ENCODE peak calls at places on chromosomes 16 and 17, in ten cellular contexts. C, W, X, G, T, K, Q, O, P and H are unnamed samples.
A peak's percentile ranks its signal among the peaks of the same experiment; 100 is the strongest.

GRCh38 chr16:9176547-9177418 is 85.3 kb downstream of the HAPSTR1 start:
- DNase-seq in T (peak; percentile 95), G (no peak), O (no peak), X (no peak), Q (no peak), P (no peak), W (no peak), K (no peak), C (no peak), H (no peak)

GRCh38 chr17:70205386-70205785 is 36.1 kb downstream of the KCNJ2 start:
- DNase-seq in G (no peak), T (no peak), Q (no peak), K (no peak), O (no peak), C (no peak), X (no peak), W (no peak), P (no peak), H (no peak)

GRCh38 chr17:62965649-62966425 is at the start of gene TANC2:
- DNase-seq in W (peak; percentile 90), P (peak; percentile 81), K (peak; percentile 87), O (peak; percentile 78), T (peak; percentile 90), G (peak; percentile 82), Q (peak; percentile 81), X (peak; percentile 86), C (peak; percentile 89), H (peak; percentile 77)

GRCh38 chr16:23080329-23080728 is 68.9 kb downstream of the USP31 start:
- DNase-seq in X (no peak), K (no peak), P (no peak), G (no peak), W (no peak), T (no peak), C (no peak), Q (no peak), O (no peak), H (no peak)

GRCh38 chr16:878071-878784 is 77.7 kb upstream of the GNG13 start:
- DNase-seq in O (peak; percentile 11), W (peak; percentile 63), P (no peak), T (no peak), K (no peak), G (peak; percentile 62), X (peak; percentile 18), Q (peak; percentile 35), C (no peak), H (no peak)

GRCh38 chr17:74089869-74090464 is 113.5 kb upstream of the RPL38 start:
- DNase-seq in X (peak; percentile 69), C (no peak), Q (no peak), P (peak; percentile 26), K (peak; percentile 67), T (peak; percentile 98), O (no peak), G (peak; percentile 20), W (peak; percentile 78), H (peak; percentile 55)

GRCh38 chr16:27224741-27225300 is 21.5 kb downstream of the KDM8 start:
- DNase-seq in C (no peak), K (no peak), T (no peak), X (no peak), P (no peak), G (no peak), O (no peak), Q (no peak), W (no peak), H (no peak)

GRCh38 chr17:34519286-34519685 is 60.1 kb upstream of the TMEM132E start:
- DNase-seq in O (no peak), K (peak; percentile 4), P (no peak), Q (no peak), T (peak; percentile 54), X (no peak), W (peak; percentile 86), C (no peak), G (no peak), H (no peak)

GRCh38 chr17:78144146-78144719 is 2.0 kb upstream of the C17orf99 start:
- DNase-seq in Q (peak; percentile 76), O (peak; percentile 92), K (peak; percentile 96), W (no peak), C (peak; percentile 71), T (no peak), G (peak; percentile 59), P (peak; percentile 77), X (peak; percentile 87), H (peak; percentile 95)

GRCh38 chr17:303161-303560 is 49.4 kb downstream of the RPH3AL start:
- DNase-seq in O (no peak), G (no peak), P (no peak), T (no peak), X (no peak), W (no peak), C (no peak), Q (no peak), K (no peak), H (no peak)

DNA sequence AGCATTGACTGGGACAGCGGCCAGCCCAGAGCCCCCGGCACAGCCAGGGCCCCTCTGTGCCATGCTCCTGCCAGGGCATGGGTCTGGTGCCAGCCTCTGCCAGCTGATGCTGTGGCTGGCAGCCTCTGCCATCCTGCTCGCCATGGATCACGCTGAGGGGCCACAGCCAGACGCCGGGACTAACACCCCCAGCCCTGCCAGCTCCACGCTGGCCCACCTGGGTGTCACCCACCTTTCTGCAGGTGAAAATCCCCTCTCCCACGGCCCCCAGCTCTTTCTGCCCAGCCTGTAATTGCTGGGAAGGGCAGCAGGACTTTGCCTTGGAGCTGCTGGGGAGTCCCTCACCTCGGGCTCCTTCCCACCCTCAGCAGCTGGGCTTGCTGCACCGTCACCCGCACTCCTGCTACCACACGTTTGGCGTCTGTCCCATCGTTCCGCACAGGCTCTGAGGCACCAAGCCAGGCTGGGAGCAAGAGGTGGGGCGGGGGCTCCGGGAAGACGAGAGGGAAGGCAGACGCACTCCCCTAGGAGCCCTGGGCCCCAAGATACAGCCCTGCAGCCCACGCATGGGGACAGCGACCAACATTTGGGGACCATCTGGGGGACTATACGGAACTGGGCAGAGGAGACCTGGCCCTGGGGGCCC is 42.0 kb upstream of the ACSF3 start:
- DNase-seq in K (no peak), Q (no peak), X (no peak), T (no peak), G (no peak), O (no peak), C (no peak), W (no peak), P (no peak), H (no peak)
- H3K27me3 ChIP-seq in K (no peaks in the 10 kb centered on the region), Q (peaks cover 41% of the 10 kb centered on the region), X (peaks cover 36% of the 10 kb centered on the region), T (no peaks in the 10 kb centered on the region), G (no peaks in the 10 kb centered on the region), O (peaks cover 100% of the 10 kb centered on the region), C (peaks cover 92% of the 10 kb centered on the region), W (no peaks in the 10 kb centered on the region), P (peaks cover 94% of the 10 kb centered on the region), H (peaks cover 14% of the 10 kb centered on the region)

GRCh38 chr17:39629494-39629880 is 2.7 kb downstream of the PPP1R1B start:
- DNase-seq in W (no peak), X (peak; percentile 80), T (no peak), C (no peak), G (no peak), K (no peak), Q (no peak), P (no peak), O (no peak), H (no peak)

GRCh38 chr17:39627717-39628516 is 1.2 kb downstream of the PPP1R1B start:
- DNase-seq in Q (no peak), G (no peak), W (peak; percentile 46), O (no peak), C (no peak), P (no peak), T (peak; percentile 57), K (no peak), X (peak; percentile 73), H (no peak)

GRCh38 chr17:39631403-39631802 is 4.7 kb downstream of the PPP1R1B start:
- DNase-seq in G (no peak), P (no peak), O (no peak), K (no peak), T (no peak), Q (no peak), W (no peak), C (no peak), X (peak; percentile 71), H (no peak)

GRCh38 chr17:39628655-39629493 is 2.1 kb downstream of the PPP1R1B start:
- DNase-seq in K (no peak), O (no peak), W (no peak), T (no peak), G (no peak), X (peak; percentile 89), Q (no peak), P (no peak), C (no peak), H (no peak)

DNA sequence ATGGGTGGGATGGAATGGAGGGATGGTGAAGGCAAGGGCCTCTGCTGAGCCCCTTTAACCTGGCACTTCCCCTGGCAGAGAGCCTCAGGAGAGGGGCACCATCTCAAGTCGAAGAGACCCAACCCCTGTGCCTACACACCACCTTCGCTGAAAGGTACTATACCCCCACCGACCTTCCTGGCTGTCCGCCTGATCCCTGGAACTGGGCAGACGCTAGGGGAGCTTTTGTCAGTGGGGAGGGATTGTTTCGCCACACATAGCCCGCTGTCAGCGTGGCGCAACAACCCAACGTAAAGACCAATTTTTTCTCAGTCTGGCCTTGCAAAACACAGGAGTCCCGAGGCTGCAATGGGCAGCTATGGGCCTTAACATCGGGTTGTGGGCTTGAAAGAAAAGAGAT is 3.1 kb downstream of the PPP1R1B start:
- DNase-seq in C (no peak), Q (no peak), O (no peak), T (no peak), W (no peak), K (peak; percentile 25), P (no peak), X (peak; percentile 22), G (no peak), H (no peak)
- TF ChIP-seq CTCF in C (no peak), Q (no peak), O (no peak), T (no peak), W (no peak), K (no peak), P (no peak), X (no peak), G (no peak), H (no peak)

GRCh38 chr17:80236911-80237310 is 16.7 kb downstream of the SLC26A11 start:
- DNase-seq in C (no peak), G (no peak), T (no peak), K (no peak), X (no peak), W (no peak), O (no peak), Q (no peak), P (no peak), H (no peak)
- H3K36me3 ChIP-seq in C (peaks cover 68% of the 10 kb centered on the region), G (no peaks in the 10 kb centered on the region), T (peaks cover 34% of the 10 kb centered on the region), K (peaks cover 17% of the 10 kb centered on the region), X (no peaks in the 10 kb centered on the region), W (peaks cover 3% of the 10 kb centered on the region), O (peaks cover 76% of the 10 kb centered on the region), Q (peaks cover 51% of the 10 kb centered on the region), P (peaks cover 86% of the 10 kb centered on the region), H (peaks cover 51% of the 10 kb centered on the region)

DNA sequence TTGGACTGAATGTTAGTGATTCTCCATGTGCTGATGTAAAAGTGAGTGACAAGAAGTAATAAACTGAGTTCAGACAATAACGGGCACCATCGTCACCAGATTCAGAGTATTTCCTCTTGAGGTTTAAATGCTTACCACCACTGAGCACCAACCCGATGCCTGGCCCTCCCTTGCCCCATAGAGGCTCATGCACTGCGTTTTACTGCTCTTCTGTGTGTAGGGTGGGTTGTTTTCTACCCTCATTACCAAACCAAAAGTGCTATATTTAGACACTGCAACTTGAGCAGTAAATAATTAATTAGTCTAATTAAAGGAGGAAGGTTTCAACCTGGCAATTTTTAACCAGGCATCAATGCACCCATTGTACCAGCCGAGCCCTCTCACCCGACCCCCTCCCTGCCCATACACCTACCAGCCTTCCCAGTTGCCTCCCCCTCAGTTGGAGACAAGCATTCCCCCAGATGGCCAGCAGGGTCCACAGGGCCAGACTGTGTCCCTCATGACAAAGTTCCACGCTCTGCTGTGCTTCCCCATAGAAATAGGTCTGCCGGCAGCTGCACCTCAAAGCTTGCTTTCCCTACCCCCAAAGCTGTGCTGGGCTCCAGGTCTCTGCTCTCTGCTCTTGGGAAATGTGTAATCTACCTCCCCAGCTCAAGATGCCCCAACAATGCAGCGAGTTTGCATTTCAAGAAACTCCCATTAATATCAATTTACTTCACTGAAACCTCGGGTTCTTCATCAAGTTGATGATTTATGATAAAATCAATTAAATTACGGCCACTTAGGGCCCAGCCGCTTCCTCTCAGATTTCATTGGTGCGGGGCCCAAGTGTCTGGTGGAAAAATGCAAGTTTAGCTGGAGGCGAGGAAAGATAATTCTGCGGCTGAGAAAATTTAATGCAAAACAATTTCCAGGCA is 16.0 kb downstream of the HOXB4 start:
- DNase-seq in Q (peak; percentile 68), K (no peak), X (no peak), C (no peak), T (peak; percentile 51), O (no peak), W (no peak), G (no peak), P (no peak), H (no peak)
- H3K27me3 ChIP-seq in Q (no peaks in the 10 kb centered on the region), K (peaks cover 100% of the 10 kb centered on the region), X (no peaks in the 10 kb centered on the region), C (peaks cover 5% of the 10 kb centered on the region), T (peaks cover 97% of the 10 kb centered on the region), O (peaks cover 99% of the 10 kb centered on the region), W (peaks cover 100% of the 10 kb centered on the region), G (no peaks in the 10 kb centered on the region), P (peaks cover 10% of the 10 kb centered on the region), H (no peaks in the 10 kb centered on the region)